ENCODE peak calls at places on chromosome 6, in six cellular contexts. Q is GM12865; W is GOT3; L is type B pancreatic cell; G is activated CD4-positive, alpha-beta T cell treated with anti-CD3 and anti-CD28 coated beads for 36 hours; B is DMS79. P is an unnamed sample.
A peak's percentile ranks its signal among the peaks of the same experiment; 100 is the strongest.

GRCh38 chr6:18179770-18180393 is 24.7 kb downstream of the KDM1B start:
- DNase-seq in Q (no peak), W (no peak), L (no peak), G (no peak), B (no peak), P (no peak)

GRCh38 chr6:111988926-111989325 is 65.0 kb upstream of the CCN6 start:
- DNase-seq in Q (no peak), W (no peak), L (no peak), G (no peak), B (no peak), P (no peak)

GRCh38 chr6:169863710-169864109 is 112.3 kb downstream of the ERMARD start:
- DNase-seq in Q (no peak), W (no peak), L (no peak), G (no peak), B (no peak), P (no peak)

GRCh38 chr6:45076217-45076616 is 251.9 kb upstream of the RUNX2 start:
- DNase-seq in Q (no peak), W (no peak), L (no peak), G (no peak), B (no peak), P (no peak)

GRCh38 chr6:164133095-164133494 is 718.6 kb downstream of the QKI start:
- DNase-seq in Q (no peak), W (no peak), L (no peak), G (no peak), B (no peak), P (no peak)

GRCh38 chr6:88823998-88824397 is 139.4 kb downstream of the RNGTT start:
- DNase-seq in Q (no peak), W (no peak), L (no peak), G (no peak), B (no peak), P (no peak)

GRCh38 chr6:2542858-2543218 is 207.9 kb downstream of the MYLK4 start:
- DNase-seq in Q (peak; percentile 72), W (no peak), L (no peak), G (peak; percentile 58), B (peak; percentile 71), P (peak; percentile 20)

GRCh38 chr6:144999127-144999526 is 714.0 kb downstream of the UTRN start:
- DNase-seq in Q (no peak), W (no peak), L (no peak), G (no peak), B (no peak), P (no peak)

GRCh38 chr6:150302801-150303138 is 66.0 kb upstream of the IYD start:
- DNase-seq in Q (no peak), W (no peak), L (no peak), G (no peak), B (no peak), P (no peak)

GRCh38 chr6:102327697-102328227 is 934.3 kb downstream of the GRIK2 start:
- DNase-seq in Q (no peak), W (no peak), L (no peak), G (no peak), B (no peak), P (no peak)

GRCh38 chr6:156839591-156840001 is 62.4 kb downstream of the ARID1B start:
- DNase-seq in Q (no peak), W (no peak), L (no peak), G (no peak), B (no peak), P (no peak)

GRCh38 chr6:39344821-39345280 is 22.3 kb upstream of the KCNK16 start:
- DNase-seq in Q (no peak), W (no peak), L (no peak), G (no peak), B (no peak), P (no peak)

GRCh38 chr6:39934060-39934757 is at the start of gene MOCS1:
- DNase-seq in Q (no peak), W (no peak), L (no peak), G (peak; percentile 86), B (peak; percentile 37), P (peak; percentile 39)

GRCh38 chr6:18477301-18477941 is 90.3 kb downstream of the RNF144B start:
- DNase-seq in Q (peak; percentile 2), W (no peak), L (no peak), G (no peak), B (peak; percentile 93), P (no peak)

GRCh38 chr6:61688165-61688564 is 597.9 kb downstream of the KHDRBS2 start:
- DNase-seq in Q (no peak), W (no peak), L (no peak), G (no peak), B (no peak), P (no peak)

GRCh38 chr6:68326762-68327161 is 308.3 kb upstream of the ADGRB3 start:
- DNase-seq in Q (no peak), W (no peak), L (no peak), G (no peak), B (no peak), P (no peak)

GRCh38 chr6:35259946-35260626 is 551 bp downstream of the ZNF76 start:
- DNase-seq in Q (peak; percentile 92), W (no peak), L (no peak), G (peak; percentile 82), B (peak; percentile 50), P (peak; percentile 28)

GRCh38 chr6:142374965-142375733 is 73.3 kb downstream of the ADGRG6 start:
- DNase-seq in Q (no peak), W (no peak), L (no peak), G (no peak), B (no peak), P (peak; percentile 94)

GRCh38 chr6:142570221-142570671 is 268.4 kb downstream of the ADGRG6 start:
- DNase-seq in Q (peak; percentile 26), W (no peak), L (no peak), G (no peak), B (no peak), P (no peak)

GRCh38 chr6:83252717-83253116 is 59.6 kb downstream of the RWDD2A start:
- DNase-seq in Q (no peak), W (no peak), L (no peak), G (no peak), B (no peak), P (no peak)

GRCh38 chr6:48542191-48542590 is 431.2 kb upstream of the PTCHD4 start:
- DNase-seq in Q (no peak), W (no peak), L (no peak), G (no peak), B (no peak), P (no peak)

P was measured in SW 1271.